ENCODE peak calls at places on chromosomes 16 and 17, in six cellular contexts. Q, D, T, J, H and G are unnamed samples.

GRCh38 chr16:87701505-87701921 is 64.3 kb downstream of the KLHDC4 start:
- DNase-seq in Q (no peak), D (no peak), T (no peak), J (no peak), H (no peak), G (no peak)

GRCh38 chr16:65728652-65729051 is 606.8 kb upstream of the CDH11 start:
- DNase-seq in Q (no peak), D (no peak), T (no peak), J (no peak), H (peak; percentile 52), G (no peak)

GRCh38 chr16:73196670-73197069 is 148.7 kb upstream of the ZFHX3 start:
- DNase-seq in Q (peak; percentile 53), D (peak; percentile 85), T (peak; percentile 61), J (peak; percentile 67), H (peak; percentile 92), G (peak; percentile 74)

GRCh38 chr17:83183150-83183820 is 103.9 kb downstream of the METRNL start:
- DNase-seq in Q (no peak), D (no peak), T (peak; percentile 9), J (no peak), H (no peak), G (peak; percentile 20)

GRCh38 chr16:83552930-83553329 is 254.8 kb upstream of the HSBP1 start:
- DNase-seq in Q (no peak), D (no peak), T (no peak), J (no peak), H (no peak), G (no peak)

GRCh38 chr17:34639706-34640425 is 60.5 kb downstream of the TMEM132E start:
- DNase-seq in Q (no peak), D (no peak), T (no peak), J (no peak), H (no peak), G (no peak)

GRCh38 chr17:73657473-73658116 is 13.3 kb upstream of the SDK2 start:
- DNase-seq in Q (no peak), D (peak; percentile 84), T (peak; percentile 39), J (peak; percentile 41), H (peak; percentile 89), G (peak; percentile 39)

GRCh38 chr16:11123666-11124065 is 132.3 kb downstream of the SOCS1 start:
- DNase-seq in Q (no peak), D (no peak), T (no peak), J (no peak), H (no peak), G (no peak)

GRCh38 chr16:83906690-83907089 is 7.8 kb downstream of the MLYCD start:
- DNase-seq in Q (peak; percentile 31), D (no peak), T (no peak), J (no peak), H (no peak), G (no peak)

DNA sequence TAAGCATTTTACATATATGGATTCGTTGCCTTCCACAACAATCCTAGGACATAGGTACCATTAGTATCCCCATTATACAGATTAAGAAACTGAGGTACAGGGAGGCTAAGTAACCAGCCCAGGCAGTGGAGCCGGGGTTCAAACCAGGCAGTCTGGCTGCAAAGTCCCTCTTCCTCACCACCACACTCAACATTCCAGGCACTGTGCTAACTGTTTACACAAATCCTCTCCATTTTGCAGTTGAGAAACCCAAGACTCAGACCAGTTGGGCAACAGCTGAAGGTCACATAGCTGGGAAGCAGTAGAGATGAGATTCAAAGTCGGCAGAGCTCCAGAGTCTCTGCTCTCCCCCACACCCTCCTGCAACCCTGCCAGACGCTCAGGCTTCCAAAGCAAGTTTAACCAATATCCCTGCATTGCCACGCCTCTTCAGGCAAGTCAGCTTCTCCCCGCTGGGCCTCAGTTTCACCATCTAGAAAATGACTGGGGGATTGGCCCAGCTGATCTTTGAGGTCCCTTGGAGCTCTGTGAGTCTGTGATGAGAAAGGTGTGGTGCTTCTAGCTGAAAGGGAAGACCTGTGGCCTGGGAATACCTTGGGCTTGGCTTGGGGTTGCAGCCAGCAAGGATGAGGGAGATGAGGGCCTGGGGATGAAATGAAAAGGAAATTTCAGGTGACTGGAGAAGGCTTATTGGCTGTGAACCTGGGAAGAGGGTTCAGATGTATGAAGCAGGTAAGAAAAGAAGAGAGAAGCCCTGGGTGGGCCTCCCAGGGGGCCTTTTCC is 14.0 kb downstream of the CCR7 start:
- DNase-seq in Q (peak; percentile 100), D (no peak), T (peak; percentile 66), J (peak; percentile 62), H (no peak), G (peak; percentile 85)
- H3K4me1 ChIP-seq in Q (peaks cover 57% of the 10 kb centered on the region), D (peaks cover 17% of the 10 kb centered on the region), T (peaks cover 81% of the 10 kb centered on the region), J (peaks cover 84% of the 10 kb centered on the region), H (no peaks in the 10 kb centered on the region), G (peaks cover 57% of the 10 kb centered on the region)

GRCh38 chr17:19567216-19568015 is 33.8 kb downstream of the SLC47A1 start:
- DNase-seq in Q (no peak), D (no peak), T (no peak), J (no peak), H (peak; percentile 45), G (no peak)
- TF ChIP-seq CTCF in Q (no peak), D (peak; percentile 15), T (no peak), J (no peak), H (peak; percentile 58), G (no peak)

GRCh38 chr17:2580156-2580555 is 13.3 kb upstream of the PAFAH1B1 start:
- DNase-seq in Q (no peak), D (peak; percentile 54), T (no peak), J (no peak), H (no peak), G (no peak)

GRCh38 chr17:2580641-2581040 is 12.8 kb upstream of the PAFAH1B1 start:
- DNase-seq in Q (no peak), D (peak; percentile 63), T (no peak), J (no peak), H (no peak), G (no peak)

GRCh38 chr17:2582493-2582892 is 11.0 kb upstream of the PAFAH1B1 start:
- DNase-seq in Q (no peak), D (no peak), T (no peak), J (no peak), H (no peak), G (no peak)
- H3K4me3 ChIP-seq in Q (no peak overlapping the region), D (no peak overlapping the region), T (no peak overlapping the region), J (no peak overlapping the region), H (no peak overlapping the region), G (no peak overlapping the region)

GRCh38 chr16:89392881-89393730 is 97.3 kb downstream of the ANKRD11 start:
- DNase-seq in Q (no peak), D (no peak), T (no peak), J (no peak), H (peak; percentile 82), G (no peak)
- H3K4me1 ChIP-seq in Q (peaks cover 17% of the 10 kb centered on the region), D (peaks cover 6% of the 10 kb centered on the region), T (peaks cover 44% of the 10 kb centered on the region), J (peaks cover 62% of the 10 kb centered on the region), H (peaks cover 61% of the 10 kb centered on the region), G (peaks cover 13% of the 10 kb centered on the region)

GRCh38 chr17:40111221-40112128 is 10.3 kb upstream of the MSL1 start:
- DNase-seq in Q (peak; percentile 97), D (peak; percentile 93), T (peak; percentile 95), J (peak; percentile 97), H (peak; percentile 97), G (peak; percentile 87)
- TF ChIP-seq CTCF in Q (peak; percentile 89), D (peak; percentile 61), T (peak; percentile 94), J (peak; percentile 73), H (peak; percentile 94), G (peak; percentile 82)